ENCODE peak calls at places on chromosome 3, in eight cellular contexts. T, U, S, Z, B, L, V and J are unnamed samples.
A peak's percentile ranks its signal among the peaks of the same experiment; 100 is the strongest.

GRCh38 chr3:143241556-143241955 is 122.0 kb downstream of the CHST2 start:
- DNase-seq in T (peak; percentile 10), U (no peak), S (no peak), Z (no peak), B (no peak), L (no peak), V (no peak), J (no peak)

GRCh38 chr3:18237251-18238005 is 187.7 kb downstream of the SATB1 start:
- DNase-seq in T (peak; percentile 56), U (no peak), S (no peak), Z (peak; percentile 26), B (peak; percentile 72), L (peak; percentile 68), V (peak; percentile 38), J (no peak)

GRCh38 chr3:27907929-27908328 is 185.8 kb upstream of the EOMES start:
- DNase-seq in T (no peak), U (no peak), S (no peak), Z (no peak), B (no peak), L (no peak), V (no peak), J (no peak)

GRCh38 chr3:195068481-195069080 is 202.4 kb downstream of the XXYLT1 start:
- DNase-seq in T (no peak), U (no peak), S (no peak), Z (no peak), B (no peak), L (no peak), V (no peak), J (no peak)

GRCh38 chr3:8500966-8501365 is 657 bp upstream of the LMCD1 start:
- DNase-seq in T (no peak), U (no peak), S (no peak), Z (no peak), B (no peak), L (no peak), V (no peak), J (no peak)

GRCh38 chr3:71684752-71685151 is 40.5 kb downstream of the EIF4E3 start:
- DNase-seq in T (peak; percentile 91), U (no peak), S (no peak), Z (no peak), B (peak; percentile 78), L (no peak), V (peak; percentile 78), J (peak; percentile 62)

GRCh38 chr3:45781841-45782240 is 14.5 kb downstream of the SLC6A20 start:
- DNase-seq in T (no peak), U (no peak), S (no peak), Z (no peak), B (no peak), L (no peak), V (no peak), J (no peak)

GRCh38 chr3:165522371-165522770 is 314.9 kb downstream of the BCHE start:
- DNase-seq in T (no peak), U (no peak), S (no peak), Z (no peak), B (no peak), L (no peak), V (no peak), J (no peak)

GRCh38 chr3:117735481-117736101 is 1026.0 kb downstream of the TUSC7 start:
- DNase-seq in T (no peak), U (no peak), S (no peak), Z (no peak), B (peak; percentile 81), L (no peak), V (peak; percentile 37), J (peak; percentile 1)

GRCh38 chr3:169227911-169228310 is 435.6 kb downstream of the MECOM start:
- DNase-seq in T (peak; percentile 61), U (peak; percentile 24), S (no peak), Z (no peak), B (peak; percentile 71), L (no peak), V (peak; percentile 80), J (no peak)

GRCh38 chr3:127458698-127459097 is 131.8 kb downstream of the TPRA1 start:
- DNase-seq in T (peak; percentile 26), U (peak; percentile 20), S (no peak), Z (peak; percentile 89), B (no peak), L (no peak), V (peak; percentile 19), J (peak; percentile 15)

GRCh38 chr3:16784958-16785357 is 99.8 kb upstream of the PLCL2 start:
- DNase-seq in T (no peak), U (no peak), S (no peak), Z (no peak), B (no peak), L (no peak), V (no peak), J (no peak)

GRCh38 chr3:48598323-48599076 is 3.4 kb upstream of the COL7A1 start:
- DNase-seq in T (peak; percentile 100), U (peak; percentile 55), S (no peak), Z (peak; percentile 33), B (peak; percentile 95), L (no peak), V (peak; percentile 93), J (peak; percentile 84)

GRCh38 chr3:41933154-41933676 is 28.7 kb downstream of the ULK4 start:
- DNase-seq in T (peak; percentile 34), U (no peak), S (no peak), Z (no peak), B (peak; percentile 41), L (no peak), V (peak; percentile 85), J (peak; percentile 18)

GRCh38 chr3:128282392-128283196 is 129.3 kb downstream of the EEFSEC start:
- DNase-seq in T (no peak), U (peak; percentile 84), S (no peak), Z (no peak), B (peak; percentile 72), L (no peak), V (peak; percentile 54), J (no peak)

GRCh38 chr3:170222647-170223541 is 670 bp downstream of the PRKCI start:
- DNase-seq in T (peak; percentile 23), U (peak; percentile 46), S (peak; percentile 26), Z (peak; percentile 72), B (peak; percentile 37), L (peak; percentile 47), V (peak; percentile 23), J (peak; percentile 41)

GRCh38 chr3:39383913-39384664 is 919 bp downstream of the SLC25A38 start:
- DNase-seq in T (peak; percentile 92), U (peak; percentile 97), S (peak; percentile 93), Z (peak; percentile 98), B (peak; percentile 93), L (no peak), V (peak; percentile 92), J (peak; percentile 94)

GRCh38 chr3:52281980-52282801 is 3.7 kb upstream of the WDR82 start:
- DNase-seq in T (no peak), U (no peak), S (no peak), Z (no peak), B (no peak), L (no peak), V (no peak), J (no peak)

GRCh38 chr3:82354181-82354696 is 592.8 kb upstream of the GBE1 start:
- DNase-seq in T (no peak), U (no peak), S (no peak), Z (no peak), B (no peak), L (no peak), V (no peak), J (no peak)

GRCh38 chr3:127690823-127691452 is 18.2 kb downstream of the ABTB1 start:
- DNase-seq in T (peak; percentile 62), U (peak; percentile 52), S (no peak), Z (peak; percentile 64), B (peak; percentile 64), L (peak; percentile 6), V (peak; percentile 75), J (no peak)

GRCh38 chr3:71628571-71628970 is 45.0 kb upstream of the FOXP1 start:
- DNase-seq in T (no peak), U (no peak), S (no peak), Z (no peak), B (no peak), L (no peak), V (no peak), J (no peak)

GRCh38 chr3:123993818-123994217 is 1.9 kb upstream of the ROPN1 start:
- DNase-seq in T (no peak), U (no peak), S (no peak), Z (no peak), B (no peak), L (no peak), V (no peak), J (no peak)

GRCh38 chr3:63656791-63657190 is 4.3 kb downstream of the SNTN start:
- DNase-seq in T (peak; percentile 35), U (no peak), S (no peak), Z (no peak), B (peak; percentile 65), L (no peak), V (peak; percentile 47), J (no peak)

GRCh38 chr3:71433631-71434030 is 149.9 kb downstream of the FOXP1 start:
- DNase-seq in T (no peak), U (no peak), S (no peak), Z (no peak), B (no peak), L (peak; percentile 55), V (no peak), J (no peak)

GRCh38 chr3:39332525-39332924 is 3.0 kb downstream of the CCR8 start:
- DNase-seq in T (no peak), U (peak; percentile 19), S (no peak), Z (no peak), B (no peak), L (no peak), V (no peak), J (no peak)

GRCh38 chr3:148379763-148380162 is 317.9 kb upstream of the AGTR1 start:
- DNase-seq in T (peak; percentile 36), U (no peak), S (no peak), Z (peak; percentile 67), B (peak; percentile 73), L (peak; percentile 3), V (peak; percentile 81), J (peak; percentile 41)

GRCh38 chr3:171561601-171562323 is 101.6 kb upstream of the TNIK start:
- DNase-seq in T (peak; percentile 30), U (no peak), S (no peak), Z (no peak), B (no peak), L (no peak), V (peak; percentile 38), J (no peak)

GRCh38 chr3:76410762-76411281 is 625.5 kb upstream of the ZNF717 start:
- DNase-seq in T (no peak), U (no peak), S (no peak), Z (no peak), B (no peak), L (no peak), V (peak; percentile 1), J (no peak)

GRCh38 chr3:75171632-75172230 is 492.4 kb upstream of the FRG2C start:
- DNase-seq in T (peak; percentile 3), U (no peak), S (no peak), Z (no peak), B (peak; percentile 4), L (no peak), V (peak; percentile 24), J (no peak)

GRCh38 chr3:110900583-110900982 is 171.0 kb upstream of the NECTIN3 start:
- DNase-seq in T (no peak), U (no peak), S (no peak), Z (no peak), B (peak; percentile 14), L (no peak), V (peak; percentile 10), J (peak; percentile 15)

GRCh38 chr3:159748408-159748807 is 240.2 kb upstream of the IL12A start:
- DNase-seq in T (no peak), U (no peak), S (no peak), Z (no peak), B (no peak), L (no peak), V (no peak), J (no peak)

GRCh38 chr3:23740517-23741402 is 65.0 kb upstream of the UBE2E1 start:
- DNase-seq in T (peak; percentile 60), U (no peak), S (no peak), Z (no peak), B (peak; percentile 29), L (no peak), V (peak; percentile 68), J (no peak)